ENCODE peak calls at places on chromosomes 4 and X, in six cellular contexts. O is body of pancreas, X is IMR-90, M is sciatic nerve, H is mucosa of descending colon, F is RWPE2. L is an unnamed sample.

GRCh38 chr4:48329976-48330375 is 11.4 kb upstream of the SLAIN2 start:
- ATAC-seq in O (no peak), X (peak; percentile 73), M (peak; percentile 45), H (no peak), F (peak; percentile 79), L (peak; percentile 74)

GRCh38 chrX:78109458-78109857 is 5.4 kb downstream of the PGK1 start:
- ATAC-seq in O (no peak), X (no peak), M (no peak), H (no peak), F (no peak), L (peak; percentile 21)

GRCh38 chr4:157992948-157993839 is 179.6 kb downstream of the GASK1B start:
- ATAC-seq in O (no peak), X (no peak), M (no peak), H (no peak), F (no peak), L (no peak)

GRCh38 chr4:106245176-106245575 is 70.8 kb downstream of the TBCK start:
- ATAC-seq in O (no peak), X (no peak), M (no peak), H (no peak), F (peak; percentile 80), L (no peak)

GRCh38 chr4:160810415-160810814 is 1353.4 kb downstream of the FSTL5 start:
- ATAC-seq in O (no peak), X (no peak), M (no peak), H (no peak), F (no peak), L (no peak)

GRCh38 chr4:76679691-76680090 is 218.3 kb downstream of the SOWAHB start:
- ATAC-seq in O (no peak), X (no peak), M (no peak), H (no peak), F (no peak), L (no peak)

GRCh38 chr4:139762715-139763114 is 97.1 kb downstream of the MGST2 start:
- ATAC-seq in O (peak; percentile 62), X (no peak), M (peak; percentile 56), H (no peak), F (no peak), L (no peak)

GRCh38 chr4:123349401-123350190 is 47.0 kb upstream of the SPRY1 start:
- ATAC-seq in O (no peak), X (no peak), M (no peak), H (peak; percentile 70), F (no peak), L (no peak)

GRCh38 chrX:35773958-35774564 is 24.1 kb upstream of the MAGEB16 start:
- ATAC-seq in O (no peak), X (no peak), M (no peak), H (no peak), F (no peak), L (no peak)

GRCh38 chrX:76183289-76184057 is 10.6 kb downstream of the PBDC1 start:
- ATAC-seq in O (no peak), X (peak; percentile 96), M (no peak), H (peak; percentile 75), F (peak; percentile 23), L (no peak)

GRCh38 chr4:140057693-140058092 is 96.3 kb downstream of the MAML3 start:
- ATAC-seq in O (no peak), X (no peak), M (no peak), H (no peak), F (no peak), L (no peak)

GRCh38 chr4:98544141-98544817 is 114.1 kb downstream of the TSPAN5 start:
- ATAC-seq in O (no peak), X (no peak), M (no peak), H (no peak), F (no peak), L (peak; percentile 18)

GRCh38 chr4:90597927-90598326 is 470.7 kb downstream of the CCSER1 start:
- ATAC-seq in O (no peak), X (no peak), M (no peak), H (no peak), F (no peak), L (no peak)

GRCh38 chr4:126991965-126992364 is 640.8 kb upstream of the INTU start:
- ATAC-seq in O (no peak), X (no peak), M (no peak), H (no peak), F (no peak), L (no peak)

GRCh38 chr4:73127839-73128448 is 58.4 kb upstream of the COX18 start:
- ATAC-seq in O (no peak), X (peak; percentile 73), M (no peak), H (peak; percentile 53), F (peak; percentile 80), L (peak; percentile 39)

GRCh38 chrX:101287402-101287801 is 3.7 kb downstream of the TAF7L start:
- ATAC-seq in O (no peak), X (peak; percentile 74), M (no peak), H (peak; percentile 52), F (peak; percentile 57), L (peak; percentile 37)

GRCh38 chrX:39283239-39283638 is 482.0 kb downstream of the MID1IP1 start:
- ATAC-seq in O (no peak), X (no peak), M (no peak), H (no peak), F (no peak), L (no peak)

GRCh38 chr4:145482209-145483021 is 762 bp downstream of the SMAD1 start:
- ATAC-seq in O (peak; percentile 64), X (peak; percentile 64), M (peak; percentile 73), H (peak; percentile 64), F (peak; percentile 54), L (peak; percentile 76)

GRCh38 chr4:8724436-8725070 is 132.0 kb downstream of the CPZ start:
- ATAC-seq in O (no peak), X (no peak), M (no peak), H (no peak), F (no peak), L (no peak)

GRCh38 chr4:25379591-25379990 is 2.5 kb downstream of the ANAPC4 start:
- ATAC-seq in O (no peak), X (no peak), M (no peak), H (no peak), F (no peak), L (no peak)

GRCh38 chr4:59217910-59218631 is 1982.1 kb upstream of the ADGRL3 start:
- ATAC-seq in O (no peak), X (no peak), M (no peak), H (no peak), F (no peak), L (no peak)

GRCh38 chrX:19630776-19631707 is 115.7 kb upstream of the MAP3K15 start:
- ATAC-seq in O (no peak), X (no peak), M (no peak), H (no peak), F (no peak), L (no peak)

GRCh38 chr4:83855044-83855443 is 319.1 kb downstream of the GPAT3 start:
- ATAC-seq in O (no peak), X (peak; percentile 88), M (no peak), H (no peak), F (peak; percentile 89), L (no peak)

GRCh38 chr4:48329193-48329592 is 12.1 kb upstream of the SLAIN2 start:
- ATAC-seq in O (no peak), X (no peak), M (no peak), H (peak; percentile 92), F (no peak), L (no peak)